ENCODE peak calls at places on chromosome 1, in four cellular contexts. I is endothelial cell, V is neural crest cell, W is GM06990. C is an unnamed sample.

GRCh38 chr1:30885580-30886513 is 22.7 kb downstream of the SDC3 start:
- DNase-seq in I (no peak), V (no peak), W (no peak), C (no peak)

GRCh38 chr1:182699673-182700350 is 15.4 kb upstream of the RGS8 start:
- DNase-seq in I (peak; percentile 18), V (peak; percentile 32), W (no peak), C (no peak)

GRCh38 chr1:2543543-2544092 is 12.6 kb upstream of the TNFRSF14 start:
- DNase-seq in I (no peak), V (peak; percentile 61), W (no peak), C (no peak)

GRCh38 chr1:201488817-201489581 is 17.9 kb downstream of the CSRP1 start:
- DNase-seq in I (no peak), V (no peak), W (no peak), C (peak; percentile 75)

GRCh38 chr1:30758785-30759380 is 1.3 kb upstream of the LAPTM5 start:
- DNase-seq in I (no peak), V (no peak), W (peak; percentile 63), C (no peak)

GRCh38 chr1:201228011-201228983 is 37.7 kb downstream of the IGFN1 start:
- DNase-seq in I (no peak), V (no peak), W (no peak), C (no peak)

GRCh38 chr1:10597492-10597891 is 122.7 kb downstream of the PEX14 start:
- DNase-seq in I (no peak), V (no peak), W (no peak), C (no peak)

GRCh38 chr1:213051881-213052202 is 801 bp downstream of the RPS6KC1 start:
- DNase-seq in I (no peak), V (no peak), W (no peak), C (no peak)

GRCh38 chr1:86537928-86538695 is 8.8 kb upstream of the CLCA4 start:
- DNase-seq in I (no peak), V (no peak), W (no peak), C (no peak)

GRCh38 chr1:222047370-222047769 is 305.5 kb upstream of the DUSP10 start:
- DNase-seq in I (no peak), V (no peak), W (no peak), C (no peak)

GRCh38 chr1:36070349-36070748 is 13.5 kb upstream of the TEKT2 start:
- DNase-seq in I (no peak), V (no peak), W (no peak), C (no peak)

GRCh38 chr1:46053734-46054133 is 78.7 kb downstream of the PIK3R3 start:
- DNase-seq in I (no peak), V (no peak), W (no peak), C (no peak)

GRCh38 chr1:205064301-205064700 is 20.0 kb downstream of the TMEM81 start:
- DNase-seq in I (no peak), V (no peak), W (no peak), C (no peak)

GRCh38 chr1:32891241-32891570 is 4.9 kb downstream of the HPCA start:
- DNase-seq in I (no peak), V (no peak), W (no peak), C (no peak)

GRCh38 chr1:52346653-52347052 is 19.4 kb downstream of the CC2D1B start:
- DNase-seq in I (no peak), V (no peak), W (no peak), C (no peak)

GRCh38 chr1:52343982-52344381 is 22.0 kb downstream of the CC2D1B start:
- DNase-seq in I (no peak), V (no peak), W (no peak), C (no peak)

GRCh38 chr1:52345252-52345651 is 20.8 kb downstream of the CC2D1B start:
- DNase-seq in I (no peak), V (no peak), W (no peak), C (no peak)

GRCh38 chr1:52352690-52353089 is 13.3 kb downstream of the CC2D1B start:
- DNase-seq in I (no peak), V (no peak), W (no peak), C (no peak)

DNA sequence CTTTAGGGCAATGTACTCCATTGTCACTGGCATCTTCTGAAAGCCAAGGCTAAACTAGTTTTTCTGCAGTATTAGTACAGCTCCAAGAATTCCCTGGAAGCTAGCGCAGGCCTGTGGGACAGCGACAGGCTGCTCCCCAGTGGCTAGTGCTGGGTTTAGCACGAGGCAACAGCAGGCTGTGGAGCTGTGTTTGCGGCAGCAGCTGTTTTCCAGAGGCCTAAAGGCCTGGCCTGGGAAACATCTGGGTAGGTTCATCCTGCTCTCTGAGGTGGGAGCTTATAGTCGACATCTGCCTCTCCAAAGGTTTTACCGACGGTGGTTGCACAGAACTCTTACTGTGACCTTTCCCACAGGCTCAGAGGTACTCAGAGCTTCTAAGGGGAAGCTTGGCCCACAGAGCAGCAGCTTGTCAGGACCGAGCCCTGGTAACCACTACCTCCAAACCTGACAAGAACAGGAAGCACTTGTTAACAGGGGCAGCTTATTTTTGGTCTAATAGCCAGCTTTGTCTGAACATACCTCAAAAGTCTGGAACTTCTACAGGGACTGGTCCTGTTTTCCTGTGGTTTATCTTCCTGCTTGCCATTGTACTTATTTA is 17.2 kb downstream of the CC2D1B start:
- DNase-seq in I (peak; percentile 50), V (no peak), W (no peak), C (no peak)
- TF ChIP-seq CTCF in I (no peak), V (peak; percentile 55), W (no peak), C (peak; percentile 13)

GRCh38 chr1:150970818-150971582 is 3.6 kb downstream of the CERS2 start:
- DNase-seq in I (no peak), V (no peak), W (no peak), C (peak; percentile 89)

GRCh38 chr1:150973826-150974579 is 632 bp downstream of the CERS2 start:
- DNase-seq in I (peak; percentile 32), V (no peak), W (peak; percentile 69), C (peak; percentile 74)

GRCh38 chr1:150973258-150973825 is 1.3 kb downstream of the CERS2 start:
- DNase-seq in I (no peak), V (no peak), W (no peak), C (peak; percentile 52)

GRCh38 chr1:150972417-150972940 is 2.2 kb downstream of the CERS2 start:
- DNase-seq in I (no peak), V (no peak), W (no peak), C (no peak)

GRCh38 chr1:150971583-150972416 is 2.8 kb downstream of the CERS2 start:
- DNase-seq in I (no peak), V (no peak), W (no peak), C (no peak)
- TF ChIP-seq CTCF in I (no peak), V (no peak), W (peak; percentile 13), C (no peak)

GRCh38 chr1:25245393-25245792 is 1.9 kb downstream of the RSRP1 start:
- DNase-seq in I (no peak), V (no peak), W (no peak), C (no peak)

GRCh38 chr1:25245809-25246599 is 1.2 kb downstream of the RSRP1 start:
- DNase-seq in I (no peak), V (no peak), W (no peak), C (no peak)

GRCh38 chr1:25246600-25247023 is 642 bp downstream of the RSRP1 start:
- DNase-seq in I (no peak), V (no peak), W (no peak), C (no peak)

GRCh38 chr1:25247024-25247828 is at the start of gene RSRP1:
- DNase-seq in I (peak; percentile 99), V (peak; percentile 99), W (peak; percentile 98), C (peak; percentile 99)

DNA sequence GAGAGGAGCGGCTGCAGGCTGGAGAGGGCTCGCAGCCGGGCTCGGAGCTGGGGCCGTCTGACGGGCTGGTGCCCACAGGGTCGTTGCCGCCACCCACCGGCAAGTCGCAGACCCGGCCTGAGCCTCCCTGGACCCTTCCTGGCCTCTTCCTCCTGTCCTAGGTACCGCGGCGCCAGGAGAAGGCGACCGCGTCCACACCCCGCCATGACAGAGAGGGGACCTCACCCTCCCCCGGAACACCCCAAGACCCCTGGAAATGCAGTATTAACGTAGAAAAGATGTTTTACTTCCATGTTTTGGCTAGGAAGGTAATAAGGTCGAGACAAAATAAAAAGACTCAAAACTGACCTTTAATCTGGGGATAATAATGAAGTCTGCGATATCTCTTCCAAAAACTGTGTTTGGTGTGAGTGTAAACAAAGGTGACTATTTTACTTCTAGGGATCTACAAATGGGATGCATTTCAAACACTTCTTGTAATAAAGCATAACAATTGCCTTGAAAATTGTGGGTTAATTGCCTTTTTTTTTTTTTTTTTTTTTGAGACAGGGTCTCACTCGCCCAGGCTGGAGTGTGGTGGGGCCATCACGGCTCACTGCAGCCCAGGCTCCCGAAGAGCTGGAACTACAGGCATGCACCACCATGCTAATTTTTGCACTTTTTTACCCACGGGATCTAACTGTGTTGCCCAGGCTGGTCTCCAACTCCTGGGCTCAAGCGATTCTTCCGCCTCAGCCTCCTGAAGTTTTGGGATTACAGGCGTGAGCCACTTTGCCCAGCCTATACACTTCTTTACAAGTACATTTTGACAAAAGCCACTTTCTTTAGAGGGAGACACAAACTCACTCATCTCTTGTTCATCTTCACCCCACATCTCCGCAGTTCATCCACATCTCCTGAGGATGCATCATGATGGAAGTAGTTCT is 838 bp upstream of the RSRP1 start:
- DNase-seq in I (no peak), V (no peak), W (no peak), C (no peak)
- TF ChIP-seq CTCF in I (no peak), V (peak; percentile 38), W (peak; percentile 45), C (peak; percentile 5)

GRCh38 chr1:9013824-9014223 is 12.4 kb downstream of the SLC2A7 start:
- DNase-seq in I (no peak), V (no peak), W (no peak), C (no peak)

GRCh38 chr1:9010781-9011323 is 15.4 kb downstream of the SLC2A7 start:
- DNase-seq in I (no peak), V (no peak), W (no peak), C (peak; percentile 66)

GRCh38 chr1:9008236-9008635 is 18.0 kb downstream of the SLC2A7 start:
- DNase-seq in I (no peak), V (no peak), W (peak; percentile 64), C (no peak)

GRCh38 chr1:9006956-9007615 is 19.1 kb downstream of the SLC2A7 start:
- DNase-seq in I (no peak), V (no peak), W (no peak), C (no peak)

DNA sequence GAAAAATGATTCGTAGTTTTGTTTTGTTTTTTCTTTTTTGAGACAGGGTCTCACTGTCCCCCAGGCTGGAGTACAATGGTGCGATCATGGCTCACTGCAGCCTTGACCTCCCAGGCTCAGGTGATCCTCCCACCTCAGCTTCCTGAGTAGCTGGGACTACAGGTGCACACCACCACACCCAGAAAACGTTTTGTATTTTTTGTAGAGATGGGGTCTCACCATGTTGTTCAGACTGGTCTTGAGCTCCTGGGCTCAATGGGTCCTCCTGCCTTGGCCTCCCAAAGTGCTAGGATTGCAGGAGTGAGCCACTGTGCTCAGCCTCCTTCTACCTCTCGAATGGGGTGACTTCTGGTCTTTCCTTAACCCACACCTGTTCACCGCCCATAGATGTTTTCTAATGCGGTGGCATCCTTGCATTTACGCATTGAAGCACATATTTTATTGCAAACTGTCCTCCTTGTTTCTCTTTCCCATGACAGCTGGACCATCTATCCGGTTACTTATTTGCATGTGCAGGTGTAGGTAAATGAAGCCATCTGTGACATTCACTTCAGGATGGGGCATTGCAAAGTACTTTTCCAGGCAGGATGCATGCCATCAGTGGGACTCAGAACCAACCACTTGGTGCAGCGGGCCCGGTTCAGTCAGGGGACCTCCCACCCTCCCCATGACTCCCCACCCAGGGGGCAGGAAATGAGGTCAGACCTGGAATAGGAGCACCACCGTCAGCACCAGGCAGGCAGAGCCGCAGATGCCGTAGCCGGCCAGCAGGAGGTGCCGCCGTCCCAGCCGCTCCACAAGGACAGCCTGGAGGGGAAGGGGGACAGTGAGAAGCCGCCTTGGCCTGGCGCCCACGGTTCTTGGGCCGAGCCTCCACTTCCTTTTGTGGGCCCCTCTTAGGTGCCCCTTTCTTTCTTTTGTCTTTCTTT is 16.5 kb downstream of the SLC2A7 start:
- DNase-seq in I (peak; percentile 64), V (peak; percentile 28), W (peak; percentile 75), C (no peak)
- TF ChIP-seq CTCF in I (peak; percentile 59), V (peak; percentile 53), W (peak; percentile 93), C (peak; percentile 48)

C was measured in lower lobe of right lung.